ENCODE peak calls at places on chromosome 13, in six cellular contexts. One of them, this sample, is unnamed.

GRCh38 chr13:31399690-31400089 is 199.9 kb downstream of the B3GLCT start:
- DNase-seq in A549: no peak
- DNase-seq in IMR-90: no peak
- DNase-seq in HepG2: no peak
- DNase-seq in GM12878: no peak
- DNase-seq in K562: no peak
- DNase-seq in this sample: no peak

GRCh38 chr13:21546372-21546771 is 57.6 kb downstream of the MICU2 start:
- DNase-seq in A549: no peak
- DNase-seq in IMR-90: no peak
- DNase-seq in HepG2: no peak
- DNase-seq in GM12878: no peak
- DNase-seq in K562: no peak
- DNase-seq in this sample: no peak

GRCh38 chr13:84902243-84902642 is 897.0 kb downstream of the SLITRK6 start:
- DNase-seq in A549: no peak
- DNase-seq in IMR-90: no peak
- DNase-seq in HepG2: no peak
- DNase-seq in GM12878: no peak
- DNase-seq in K562: no peak
- DNase-seq in this sample: no peak

GRCh38 chr13:93769607-93770006 is 543.0 kb downstream of the GPC6 start:
- DNase-seq in A549: no peak
- DNase-seq in IMR-90: no peak
- DNase-seq in HepG2: no peak
- DNase-seq in GM12878: no peak
- DNase-seq in K562: no peak
- DNase-seq in this sample: no peak

GRCh38 chr13:112392719-112393118 is 16.6 kb downstream of the SPACA7 start:
- DNase-seq in A549: no peak
- DNase-seq in IMR-90: no peak
- DNase-seq in HepG2: no peak
- DNase-seq in GM12878: no peak
- DNase-seq in K562: peak
- DNase-seq in this sample: no peak

GRCh38 chr13:48334534-48335127 is 31.1 kb downstream of the RB1 start:
- DNase-seq in A549: peak
- DNase-seq in IMR-90: peak
- DNase-seq in HepG2: peak
- DNase-seq in GM12878: peak
- DNase-seq in K562: no peak
- DNase-seq in this sample: no peak

GRCh38 chr13:52644108-52644507 is 1.9 kb downstream of the HNRNPA1L2 start:
- DNase-seq in A549: no peak
- DNase-seq in IMR-90: peak
- DNase-seq in HepG2: no peak
- DNase-seq in GM12878: no peak
- DNase-seq in K562: no peak
- DNase-seq in this sample: no peak

GRCh38 chr13:24270639-24271131 is 38.7 kb upstream of the C1QTNF9 start:
- DNase-seq in A549: peak
- DNase-seq in IMR-90: peak
- DNase-seq in HepG2: peak
- DNase-seq in GM12878: peak
- DNase-seq in K562: no peak
- DNase-seq in this sample: peak

GRCh38 chr13:46659413-46660065 is 106.6 kb downstream of the LRCH1 start:
- DNase-seq in A549: peak
- DNase-seq in IMR-90: no peak
- DNase-seq in HepG2: peak
- DNase-seq in GM12878: no peak
- DNase-seq in K562: no peak
- DNase-seq in this sample: no peak

GRCh38 chr13:22311734-22312404 is 641.0 kb downstream of the FGF9 start:
- DNase-seq in A549: no peak
- DNase-seq in IMR-90: no peak
- DNase-seq in HepG2: no peak
- DNase-seq in GM12878: no peak
- DNase-seq in K562: no peak
- DNase-seq in this sample: no peak

GRCh38 chr13:111992911-111993310 is 74.0 kb upstream of the SOX1 start:
- DNase-seq in A549: no peak
- DNase-seq in IMR-90: no peak
- DNase-seq in HepG2: no peak
- DNase-seq in GM12878: no peak
- DNase-seq in K562: no peak
- DNase-seq in this sample: no peak

GRCh38 chr13:42177189-42177588 is 94.8 kb upstream of the AKAP11 start:
- DNase-seq in A549: no peak
- DNase-seq in IMR-90: no peak
- DNase-seq in HepG2: no peak
- DNase-seq in GM12878: no peak
- DNase-seq in K562: no peak
- DNase-seq in this sample: no peak

GRCh38 chr13:23433171-23434153 is at the start of gene SACS:
- DNase-seq in A549: peak
- DNase-seq in IMR-90: peak
- DNase-seq in HepG2: no peak
- DNase-seq in GM12878: no peak
- DNase-seq in K562: no peak
- DNase-seq in this sample: peak

GRCh38 chr13:114120486-114121430 is 11.7 kb downstream of the RASA3 start:
- DNase-seq in A549: no peak
- DNase-seq in IMR-90: no peak
- DNase-seq in HepG2: no peak
- DNase-seq in GM12878: no peak
- DNase-seq in K562: no peak
- DNase-seq in this sample: no peak

GRCh38 chr13:112464720-112465119 is 88.6 kb downstream of the SPACA7 start:
- DNase-seq in A549: no peak
- DNase-seq in IMR-90: no peak
- DNase-seq in HepG2: no peak
- DNase-seq in GM12878: no peak
- DNase-seq in K562: no peak
- DNase-seq in this sample: no peak

GRCh38 chr13:105127732-105128131 is 1407.7 kb downstream of the EFNB2 start:
- DNase-seq in A549: no peak
- DNase-seq in IMR-90: no peak
- DNase-seq in HepG2: no peak
- DNase-seq in GM12878: no peak
- DNase-seq in K562: no peak
- DNase-seq in this sample: no peak

GRCh38 chr13:35818577-35819165 is 312.5 kb downstream of the DCLK1 start:
- DNase-seq in A549: peak
- DNase-seq in IMR-90: peak
- DNase-seq in HepG2: peak
- DNase-seq in GM12878: no peak
- DNase-seq in K562: peak
- DNase-seq in this sample: peak

GRCh38 chr13:78875792-78876580 is 217.0 kb upstream of the OBI1 start:
- DNase-seq in A549: no peak
- DNase-seq in IMR-90: no peak
- DNase-seq in HepG2: no peak
- DNase-seq in GM12878: no peak
- DNase-seq in K562: no peak
- DNase-seq in this sample: peak

GRCh38 chr13:34107814-34108213 is 289.9 kb downstream of the RFC3 start:
- DNase-seq in A549: no peak
- DNase-seq in IMR-90: no peak
- DNase-seq in HepG2: no peak
- DNase-seq in GM12878: no peak
- DNase-seq in K562: no peak
- DNase-seq in this sample: no peak

DNA sequence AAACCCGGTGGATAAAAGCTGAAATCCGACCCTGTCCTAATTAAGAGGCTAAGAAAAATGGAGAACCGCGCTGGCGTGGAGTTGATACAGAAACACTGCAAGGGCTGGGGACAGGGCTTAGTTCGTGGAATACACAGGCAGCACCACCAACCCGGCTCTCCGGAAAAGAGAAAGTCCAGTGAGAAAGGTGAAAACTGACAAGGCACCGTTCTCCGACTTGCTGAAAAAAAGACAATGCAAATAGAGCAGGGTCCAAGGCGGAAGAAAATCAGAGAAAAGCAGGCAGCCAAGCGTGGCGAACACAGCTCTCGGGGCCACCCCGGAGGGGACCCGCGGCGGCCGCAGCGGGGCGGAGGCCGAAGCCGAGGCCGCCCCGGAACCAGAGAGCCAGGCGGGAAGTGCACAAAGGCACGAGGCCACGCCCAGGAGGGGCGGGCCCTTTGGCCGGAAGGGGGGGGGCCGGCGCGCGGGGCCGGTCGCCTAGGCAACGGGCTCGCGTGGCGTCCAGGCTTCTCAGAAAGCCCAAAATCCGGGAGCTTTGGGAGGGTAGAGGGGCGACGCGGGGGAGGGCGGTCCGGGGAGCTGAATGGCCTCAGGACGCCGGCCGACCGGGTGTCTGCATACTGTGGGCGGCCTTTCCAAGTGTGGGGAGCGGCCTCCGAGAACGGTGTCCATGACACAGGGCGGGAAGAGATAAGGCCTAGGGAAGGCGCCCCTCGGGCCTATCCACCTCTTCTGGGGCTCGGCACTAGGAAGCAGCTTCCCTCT is 1.2 kb upstream of the ING1 start:
- DNase-seq in A549: peak
- DNase-seq in IMR-90: peak
- DNase-seq in HepG2: peak
- DNase-seq in GM12878: peak
- DNase-seq in K562: peak
- DNase-seq in this sample: peak
- TF ChIP-seq BHLHE40 in A549: no peak
- TF ChIP-seq BHLHE40 in IMR-90: no peak
- TF ChIP-seq BHLHE40 in HepG2: no peak
- TF ChIP-seq BHLHE40 in GM12878: peak
- TF ChIP-seq BHLHE40 in K562: peak
- TF ChIP-seq BHLHE40 in this sample: no peak

DNA sequence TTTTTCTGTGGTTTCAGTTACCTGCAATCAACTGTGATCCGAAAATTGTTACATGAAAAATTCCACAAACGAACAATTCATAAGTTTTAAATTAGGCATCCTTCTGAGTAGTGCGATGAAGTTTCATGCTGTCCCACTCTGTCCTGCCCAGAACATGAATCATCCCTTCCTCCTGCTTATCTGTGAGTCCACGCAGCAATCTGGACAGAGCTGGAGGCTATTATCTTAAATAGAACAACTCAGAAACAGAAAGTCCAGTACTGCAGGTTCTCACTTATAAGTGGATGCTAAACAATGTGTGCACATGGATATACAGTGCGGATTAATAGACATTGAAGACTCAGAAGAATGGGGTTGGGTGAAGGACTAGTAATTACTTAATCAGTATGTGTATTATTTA is 583.7 kb upstream of the SPRY2 start:
- DNase-seq in A549: no peak
- DNase-seq in IMR-90: no peak
- DNase-seq in HepG2: no peak
- DNase-seq in GM12878: no peak
- DNase-seq in K562: no peak
- DNase-seq in this sample: no peak
- TF ChIP-seq BHLHE40 in A549: no peak
- TF ChIP-seq BHLHE40 in IMR-90: no peak
- TF ChIP-seq BHLHE40 in HepG2: no peak
- TF ChIP-seq BHLHE40 in GM12878: no peak
- TF ChIP-seq BHLHE40 in K562: no peak
- TF ChIP-seq BHLHE40 in this sample: no peak

DNA sequence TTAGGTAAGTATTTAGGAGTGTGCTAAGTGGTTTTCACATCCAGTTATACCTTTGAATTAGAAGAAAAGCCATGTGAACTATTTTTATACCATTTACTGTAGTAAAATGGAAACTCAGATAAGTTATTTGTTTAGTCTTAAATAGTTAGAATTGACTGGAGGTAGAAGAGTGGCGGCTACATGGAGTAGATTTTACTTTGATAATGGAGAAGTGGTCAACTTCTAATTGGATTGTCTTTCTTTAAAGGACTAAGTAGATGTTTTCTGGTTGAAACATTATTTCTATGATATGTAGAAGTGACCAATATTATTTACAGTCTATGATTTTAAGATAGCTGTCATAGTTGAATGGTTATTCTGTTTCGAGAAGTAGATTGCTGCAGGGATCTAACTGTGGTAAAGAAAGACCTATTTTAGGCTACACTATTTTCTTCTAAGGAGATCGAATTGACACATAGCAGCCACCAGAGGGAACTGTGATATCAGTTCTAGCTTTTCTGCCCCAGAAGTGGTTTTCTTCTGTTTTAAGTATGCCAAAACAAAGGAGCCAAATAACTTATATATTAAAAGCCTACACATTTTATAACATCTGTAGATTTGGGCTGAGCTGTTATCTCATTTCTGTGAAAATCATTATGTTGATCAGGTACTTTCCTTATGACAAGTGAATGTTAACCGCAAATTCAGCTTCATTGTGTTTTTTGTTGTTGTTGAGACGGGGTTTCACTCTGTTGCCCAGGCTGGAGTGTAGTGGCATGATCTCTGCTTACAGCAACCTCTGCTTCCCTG is 26.1 kb downstream of the ZMYM2 start:
- DNase-seq in A549: peak
- DNase-seq in IMR-90: peak
- DNase-seq in HepG2: peak
- DNase-seq in GM12878: peak
- DNase-seq in K562: peak
- DNase-seq in this sample: peak
- TF ChIP-seq BHLHE40 in A549: no peak
- TF ChIP-seq BHLHE40 in IMR-90: no peak
- TF ChIP-seq BHLHE40 in HepG2: no peak
- TF ChIP-seq BHLHE40 in GM12878: no peak
- TF ChIP-seq BHLHE40 in K562: no peak
- TF ChIP-seq BHLHE40 in this sample: no peak

GRCh38 chr13:44336934-44337333 is 36.7 kb upstream of the SERP2 start:
- DNase-seq in A549: no peak
- DNase-seq in IMR-90: no peak
- DNase-seq in HepG2: no peak
- DNase-seq in GM12878: no peak
- DNase-seq in K562: no peak
- DNase-seq in this sample: no peak

GRCh38 chr13:44331912-44332840 is 41.4 kb upstream of the SERP2 start:
- DNase-seq in A549: no peak
- DNase-seq in IMR-90: peak
- DNase-seq in HepG2: no peak
- DNase-seq in GM12878: no peak
- DNase-seq in K562: no peak
- DNase-seq in this sample: peak

GRCh38 chr13:44333950-44334675 is 39.5 kb upstream of the SERP2 start:
- DNase-seq in A549: no peak
- DNase-seq in IMR-90: no peak
- DNase-seq in HepG2: no peak
- DNase-seq in GM12878: no peak
- DNase-seq in K562: no peak
- DNase-seq in this sample: no peak

GRCh38 chr13:44335463-44335862 is 38.2 kb upstream of the SERP2 start:
- DNase-seq in A549: no peak
- DNase-seq in IMR-90: no peak
- DNase-seq in HepG2: no peak
- DNase-seq in GM12878: no peak
- DNase-seq in K562: no peak
- DNase-seq in this sample: no peak

DNA sequence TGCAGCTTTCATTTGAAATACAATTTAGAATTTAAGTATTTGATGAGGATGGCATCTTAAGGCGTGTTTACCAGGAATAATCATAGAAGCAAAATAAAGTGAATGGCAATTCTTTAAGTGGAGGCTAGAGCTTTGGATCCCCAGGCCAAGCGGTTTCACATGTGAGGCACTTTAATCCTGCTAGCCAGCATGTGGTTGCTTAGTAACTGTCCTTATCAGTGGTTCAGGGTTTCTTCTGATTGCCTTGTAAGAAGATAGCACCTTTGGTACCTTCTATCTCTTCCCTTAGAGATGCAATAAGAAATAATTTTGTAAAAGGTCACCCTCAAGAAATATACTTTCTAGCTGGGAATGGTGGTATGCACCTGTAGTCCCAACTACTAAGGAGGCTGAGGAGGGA is 38.9 kb upstream of the SERP2 start:
- DNase-seq in A549: no peak
- DNase-seq in IMR-90: no peak
- DNase-seq in HepG2: no peak
- DNase-seq in GM12878: no peak
- DNase-seq in K562: no peak
- DNase-seq in this sample: no peak
- TF ChIP-seq BHLHE40 in A549: no peak
- TF ChIP-seq BHLHE40 in IMR-90: no peak
- TF ChIP-seq BHLHE40 in HepG2: no peak
- TF ChIP-seq BHLHE40 in GM12878: no peak
- TF ChIP-seq BHLHE40 in K562: no peak
- TF ChIP-seq BHLHE40 in this sample: no peak

This sample was measured in HEK293T.